ENCODE peak calls at places on chromosomes 11 and 22, in eight cellular contexts. C is mucosa of descending colon; S is NAMALWA; P is activated CD4-positive, alpha-beta T cell treated with anti-CD3 and anti-CD28 coated beads for 48 hours; T is substantia nigra; I is CD4-positive, alpha-beta T cell; K is activated T-cell treated with anti-CD3 and anti-CD28 coated beads, Interleukin-2, amount 50 U/mL, for 1 hour; M is brain pericyte. F is an unnamed sample.

GRCh38 chr11:65643971-65644370 is 6.1 kb downstream of the SIPA1 start:
- DNase-seq in C (peak), S (no peak), P (peak), T (no peak), I (no peak), K (no peak), M (no peak), F (no peak)

GRCh38 chr11:72747456-72747855 is 4.8 kb downstream of the ARAP1 start:
- DNase-seq in C (peak), S (no peak), P (no peak), T (no peak), I (no peak), K (no peak), M (no peak), F (no peak)

GRCh38 chr11:16815047-16815767 is 76.8 kb downstream of the C11orf58 start:
- DNase-seq in C (peak), S (no peak), P (no peak), T (peak), I (no peak), K (no peak), M (no peak), F (no peak)

GRCh38 chr22:29520851-29521250 is 32.7 kb downstream of the THOC5 start:
- DNase-seq in C (no peak), S (no peak), P (no peak), T (no peak), I (no peak), K (no peak), M (no peak), F (no peak)

GRCh38 chr11:127859941-127860354 is 727.4 kb downstream of the ETS1 start:
- DNase-seq in C (no peak), S (no peak), P (no peak), T (no peak), I (no peak), K (no peak), M (no peak), F (no peak)

GRCh38 chr22:38069372-38070249 is 12.4 kb downstream of the PICK1 start:
- DNase-seq in C (no peak), S (peak), P (no peak), T (peak), I (no peak), K (no peak), M (peak), F (no peak)

GRCh38 chr22:19843107-19843856 is 11.4 kb downstream of the GNB1L start:
- DNase-seq in C (no peak), S (no peak), P (no peak), T (no peak), I (no peak), K (no peak), M (no peak), F (no peak)

GRCh38 chr22:41243361-41243760 is 2.6 kb upstream of the CHADL start:
- DNase-seq in C (no peak), S (no peak), P (no peak), T (no peak), I (no peak), K (no peak), M (no peak), F (no peak)

GRCh38 chr22:42994917-42995562 is 19.9 kb downstream of the PACSIN2 start:
- DNase-seq in C (no peak), S (peak), P (no peak), T (no peak), I (no peak), K (no peak), M (peak), F (peak)

GRCh38 chr11:57903441-57904123 is 120.1 kb upstream of the OR9Q1 start:
- DNase-seq in C (peak), S (no peak), P (peak), T (no peak), I (no peak), K (no peak), M (no peak), F (peak)

GRCh38 chr11:93895106-93895862 is 44.9 kb upstream of the VSTM5 start:
- DNase-seq in C (no peak), S (peak), P (peak), T (no peak), I (no peak), K (no peak), M (no peak), F (peak)

GRCh38 chr11:28384418-28384817 is 276.2 kb downstream of the METTL15 start:
- DNase-seq in C (no peak), S (no peak), P (no peak), T (no peak), I (no peak), K (no peak), M (peak), F (no peak)

GRCh38 chr11:79845002-79845709 is 404.3 kb upstream of the TENM4 start:
- DNase-seq in C (no peak), S (no peak), P (no peak), T (no peak), I (no peak), K (no peak), M (no peak), F (no peak)

GRCh38 chr11:66247801-66248200 is 20.6 kb upstream of the RAB1B start:
- DNase-seq in C (no peak), S (no peak), P (no peak), T (no peak), I (no peak), K (no peak), M (no peak), F (no peak)

GRCh38 chr11:123030517-123030916 is 31.4 kb downstream of the HSPA8 start:
- DNase-seq in C (no peak), S (no peak), P (no peak), T (no peak), I (no peak), K (no peak), M (no peak), F (no peak)

GRCh38 chr22:44580176-44580575 is 82.1 kb upstream of the RTL6 start:
- DNase-seq in C (peak), S (no peak), P (no peak), T (no peak), I (no peak), K (no peak), M (no peak), F (no peak)

GRCh38 chr11:131808466-131808865 is 438.1 kb downstream of the NTM start:
- DNase-seq in C (no peak), S (no peak), P (no peak), T (no peak), I (no peak), K (no peak), M (no peak), F (no peak)

GRCh38 chr11:124079631-124080318 is 35.5 kb upstream of the VWA5A start:
- DNase-seq in C (no peak), S (no peak), P (no peak), T (no peak), I (no peak), K (no peak), M (no peak), F (no peak)

GRCh38 chr11:116970485-116971292 is 127.5 kb downstream of the SIK3 start:
- DNase-seq in C (no peak), S (no peak), P (no peak), T (no peak), I (no peak), K (no peak), M (no peak), F (no peak)

GRCh38 chr11:9755561-9755960 is 91.7 kb downstream of the SWAP70 start:
- DNase-seq in C (no peak), S (no peak), P (no peak), T (no peak), I (no peak), K (no peak), M (no peak), F (no peak)